ENCODE peak calls at places on chromosomes 16 and 17, in seven cellular contexts. V, E, A, C, D, K and X are unnamed samples.

GRCh38 chr16:68689921-68690320 is 44.8 kb downstream of the CDH3 start:
- DNase-seq in V (no peak), E (no peak), A (no peak), C (no peak), D (no peak), K (no peak), X (no peak)

GRCh38 chr17:81552244-81553017 is at the start of gene FAAP100:
- DNase-seq in V (peak), E (peak), A (no peak), C (peak), D (peak), K (no peak), X (no peak)

GRCh38 chr17:29726721-29727252 is 104.1 kb upstream of the CORO6 start:
- DNase-seq in V (peak), E (peak), A (no peak), C (no peak), D (no peak), K (peak), X (no peak)

GRCh38 chr16:56670640-56670934 is 973 bp downstream of the MT1H start:
- DNase-seq in V (no peak), E (no peak), A (no peak), C (no peak), D (peak), K (no peak), X (no peak)

GRCh38 chr17:1491406-1492248 is 859 bp downstream of the MYO1C start:
- DNase-seq in V (no peak), E (peak), A (no peak), C (peak), D (peak), K (no peak), X (no peak)

GRCh38 chr16:84174396-84174795 is 12.5 kb downstream of the TAF1C start:
- DNase-seq in V (no peak), E (no peak), A (no peak), C (no peak), D (no peak), K (no peak), X (no peak)

GRCh38 chr17:59829217-59830006 is 63.3 kb downstream of the TUBD1 start:
- DNase-seq in V (peak), E (peak), A (no peak), C (no peak), D (no peak), K (no peak), X (peak)

GRCh38 chr16:88782454-88783390 is 2.3 kb downstream of the PIEZO1 start:
- DNase-seq in V (no peak), E (peak), A (no peak), C (no peak), D (no peak), K (no peak), X (no peak)

GRCh38 chr16:56334761-56335160 is 90.6 kb downstream of the AMFR start:
- DNase-seq in V (no peak), E (no peak), A (no peak), C (no peak), D (no peak), K (no peak), X (no peak)

GRCh38 chr16:31860508-31860907 is 13.1 kb upstream of the ZNF267 start:
- DNase-seq in V (no peak), E (no peak), A (no peak), C (no peak), D (no peak), K (no peak), X (no peak)

GRCh38 chr17:79803997-79804855 is 7.3 kb upstream of the CBX8 start:
- DNase-seq in V (peak), E (no peak), A (no peak), C (no peak), D (peak), K (no peak), X (no peak)

GRCh38 chr17:14903810-14904209 is 361.3 kb downstream of the PMP22 start:
- DNase-seq in V (no peak), E (no peak), A (no peak), C (no peak), D (no peak), K (no peak), X (no peak)

GRCh38 chr16:71351558-71351901 is 7.0 kb upstream of the CALB2 start:
- DNase-seq in V (no peak), E (no peak), A (no peak), C (no peak), D (no peak), K (no peak), X (no peak)

GRCh38 chr16:87017388-87018012 is 299.7 kb downstream of the C16orf95 start:
- DNase-seq in V (no peak), E (no peak), A (no peak), C (no peak), D (peak), K (no peak), X (peak)

GRCh38 chr17:14211778-14212177 is 24.9 kb downstream of the CDRT15 start:
- DNase-seq in V (no peak), E (peak), A (no peak), C (peak), D (peak), K (peak), X (no peak)

GRCh38 chr17:5592382-5592781 is 8.1 kb upstream of the NLRP1 start:
- DNase-seq in V (no peak), E (no peak), A (no peak), C (no peak), D (peak), K (no peak), X (no peak)

GRCh38 chr17:73998246-73999220 is 204.9 kb upstream of the RPL38 start:
- DNase-seq in V (peak), E (peak), A (no peak), C (peak), D (peak), K (no peak), X (peak)

GRCh38 chr16:52912565-52913173 is 140.0 kb downstream of the CHD9NB start:
- DNase-seq in V (peak), E (peak), A (no peak), C (peak), D (peak), K (no peak), X (peak)
- TF ChIP-seq CTCF in V (peak), E (peak), A (peak), C (peak), D (peak), K (peak), X (peak)

GRCh38 chr17:57989011-57989345 is 924 bp upstream of the VEZF1 start:
- DNase-seq in V (no peak), E (peak), A (no peak), C (peak), D (no peak), K (no peak), X (no peak)
- H3K4me3 ChIP-seq in V (peak), E (peak), A (peak), C (peak), D (peak), K (peak), X (peak)

GRCh38 chr17:27872776-27873175 is 20.4 kb downstream of the LYRM9 start:
- DNase-seq in V (no peak), E (no peak), A (no peak), C (no peak), D (no peak), K (no peak), X (no peak)

GRCh38 chr17:27870345-27870744 is 22.8 kb downstream of the LYRM9 start:
- DNase-seq in V (no peak), E (no peak), A (no peak), C (no peak), D (no peak), K (no peak), X (no peak)

GRCh38 chr17:27873746-27874145 is 19.4 kb downstream of the LYRM9 start:
- DNase-seq in V (no peak), E (no peak), A (no peak), C (no peak), D (no peak), K (no peak), X (no peak)

GRCh38 chr17:27873211-27873610 is 20.0 kb downstream of the LYRM9 start:
- DNase-seq in V (no peak), E (no peak), A (no peak), C (no peak), D (no peak), K (no peak), X (no peak)

DNA sequence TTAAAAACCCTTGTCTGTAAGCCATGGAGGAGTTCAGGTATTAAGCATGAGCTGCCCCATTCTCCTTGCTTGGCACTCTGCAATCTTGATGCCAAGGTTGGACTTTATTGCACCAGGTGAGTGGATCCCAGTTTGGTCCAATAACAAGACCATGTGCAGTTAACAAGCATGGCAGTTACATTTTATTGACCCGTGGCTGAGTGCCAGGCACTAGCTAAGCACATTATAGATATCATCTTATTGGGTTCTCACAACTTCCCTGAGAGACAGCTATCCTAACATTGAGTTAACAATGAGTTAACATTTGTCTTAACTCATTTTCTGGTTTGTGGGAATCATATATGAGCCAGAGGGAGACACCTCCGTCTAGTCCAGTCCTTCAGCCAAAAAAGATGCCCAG is 21.8 kb downstream of the LYRM9 start:
- DNase-seq in V (no peak), E (no peak), A (no peak), C (no peak), D (no peak), K (no peak), X (no peak)
- TF ChIP-seq POLR2AphosphoS5 in V (no peak), E (no peak), A (no peak), C (no peak), D (no peak), K (no peak), X (no peak)

DNA sequence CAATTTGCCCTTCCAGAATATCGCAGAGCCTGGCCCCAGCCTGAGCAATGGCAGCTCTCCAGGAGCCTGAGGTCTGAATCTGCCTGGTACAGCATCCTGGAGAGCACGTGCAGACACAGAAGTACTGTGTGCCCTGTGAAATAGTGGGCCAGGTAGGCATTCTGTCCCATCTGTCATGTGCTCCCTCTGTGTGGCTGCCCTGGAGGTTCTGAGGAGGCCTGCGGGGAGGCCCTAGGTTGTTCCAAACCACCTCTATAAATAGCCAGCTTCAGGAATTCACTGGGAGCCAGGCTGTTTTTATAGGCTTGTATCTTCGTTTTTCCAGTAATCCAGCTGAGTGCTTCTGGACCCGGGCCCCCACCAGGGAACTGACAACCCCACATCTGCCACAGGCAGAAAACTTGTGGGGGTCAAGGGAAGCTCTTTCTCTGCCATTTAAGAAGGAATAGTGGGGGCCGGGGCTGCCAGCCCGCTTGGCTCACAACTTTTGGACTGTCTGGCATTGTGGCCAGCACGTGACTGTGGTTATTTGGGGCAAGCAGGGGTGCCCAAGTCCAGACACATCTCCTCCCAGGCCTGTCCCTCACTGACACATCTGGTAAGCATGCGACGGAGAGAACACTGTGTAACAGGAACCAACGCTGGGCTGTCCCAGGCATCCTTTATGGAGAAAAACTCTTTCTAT is 356.3 kb upstream of the TNRC6C start:
- DNase-seq in V (no peak), E (no peak), A (no peak), C (peak), D (no peak), K (no peak), X (no peak)
- TF ChIP-seq CTCF in V (no peak), E (no peak), A (no peak), C (no peak), D (no peak), K (no peak), X (no peak)

GRCh38 chr17:37247825-37248224 is 128.0 kb upstream of the C17orf78 start:
- DNase-seq in V (no peak), E (no peak), A (no peak), C (no peak), D (no peak), K (no peak), X (no peak)
- H3K4me3 ChIP-seq in V (no peak), E (no peak), A (no peak), C (no peak), D (no peak), K (no peak), X (no peak)

GRCh38 chr16:85441189-85441889 is 171.8 kb upstream of the GSE1 start:
- DNase-seq in V (no peak), E (peak), A (no peak), C (no peak), D (peak), K (no peak), X (no peak)
- TF ChIP-seq POLR2AphosphoS5 in V (no peak), E (no peak), A (no peak), C (no peak), D (no peak), K (no peak), X (no peak)

GRCh38 chr16:17564856-17565255 is 94.1 kb upstream of the XYLT1 start:
- DNase-seq in V (no peak), E (no peak), A (no peak), C (no peak), D (no peak), K (no peak), X (no peak)

GRCh38 chr16:17557480-17557879 is 86.7 kb upstream of the XYLT1 start:
- DNase-seq in V (no peak), E (no peak), A (no peak), C (no peak), D (no peak), K (no peak), X (no peak)

GRCh38 chr16:17563340-17563739 is 92.6 kb upstream of the XYLT1 start:
- DNase-seq in V (no peak), E (no peak), A (no peak), C (no peak), D (no peak), K (no peak), X (no peak)

GRCh38 chr16:17560548-17560947 is 89.8 kb upstream of the XYLT1 start:
- DNase-seq in V (no peak), E (no peak), A (no peak), C (no peak), D (no peak), K (no peak), X (no peak)

DNA sequence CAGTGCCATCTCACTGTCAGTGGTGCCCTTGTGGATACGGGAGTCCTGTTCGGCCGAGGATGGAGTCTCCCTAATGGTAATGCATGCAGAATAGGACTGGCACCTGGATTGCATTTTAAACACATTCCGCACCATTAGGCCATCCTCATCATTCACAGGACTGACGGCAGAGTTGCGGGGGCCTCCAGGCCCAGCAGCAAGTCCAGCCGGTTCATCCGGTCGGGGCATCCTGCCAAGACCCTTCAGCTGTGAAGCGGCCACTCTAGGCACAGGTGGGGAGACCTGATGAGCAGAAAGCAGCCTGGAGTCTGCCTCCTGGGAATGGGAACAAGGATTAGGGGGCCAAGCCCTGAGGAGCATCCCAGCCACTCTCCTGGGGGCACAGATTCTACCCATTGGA is 90.3 kb upstream of the XYLT1 start:
- DNase-seq in V (no peak), E (no peak), A (no peak), C (no peak), D (no peak), K (no peak), X (no peak)
- TF ChIP-seq CTCF in V (no peak), E (no peak), A (no peak), C (no peak), D (no peak), K (no peak), X (no peak)

GRCh38 chr16:17369441-17369951 is 101.3 kb downstream of the XYLT1 start:
- DNase-seq in V (peak), E (no peak), A (no peak), C (peak), D (no peak), K (no peak), X (no peak)
- H3K4me3 ChIP-seq in V (peak), E (no peak), A (no peak), C (no peak), D (no peak), K (no peak), X (no peak)